ENCODE peak calls at places on chromosomes 13 and 19, in four cellular contexts. J is AG04450, Z is psoas muscle, L is MM.1S. B is an unnamed sample.
A peak's percentile ranks its signal among the peaks of the same experiment; 100 is the strongest.

GRCh38 chr13:107003911-107004310 is 436.0 kb upstream of the ARGLU1 start:
- DNase-seq in J (no peak), Z (no peak), L (no peak), B (no peak)

GRCh38 chr19:48746738-48747575 is at the start of gene IZUMO1:
- DNase-seq in J (peak; percentile 66), Z (peak; percentile 87), L (peak; percentile 23), B (peak; percentile 46)

GRCh38 chr19:7558667-7559066 is 23.1 kb downstream of the PNPLA6 start:
- DNase-seq in Z (no peak), J (no peak), L (no peak), B (peak; percentile 9)

GRCh38 chr13:99895428-99895998 is 76.1 kb downstream of the ZIC5 start:
- DNase-seq in Z (no peak), L (no peak), J (no peak), B (peak; percentile 17)

GRCh38 chr19:46461537-46461936 is 9.8 kb downstream of the PNMA8A start:
- DNase-seq in J (no peak), L (no peak), Z (no peak), B (no peak)

GRCh38 chr13:102688306-102688973 is 6.4 kb downstream of the METTL21C start:
- DNase-seq in Z (no peak), L (no peak), J (no peak), B (no peak)

GRCh38 chr19:50980203-50980602 is 3.5 kb downstream of the KLK7 start:
- DNase-seq in J (no peak), L (no peak), Z (no peak), B (no peak)

GRCh38 chr13:108342369-108343289 is 73.1 kb downstream of the TNFSF13B start:
- DNase-seq in L (peak; percentile 54), J (peak; percentile 6), Z (no peak), B (peak; percentile 18)

GRCh38 chr13:25902946-25903345 is 148.9 kb downstream of the SHISA2 start:
- DNase-seq in Z (no peak), L (peak; percentile 50), J (no peak), B (peak; percentile 33)

GRCh38 chr19:38079926-38080380 is 144.1 kb downstream of the DPF1 start:
- DNase-seq in J (peak; percentile 71), Z (no peak), L (peak; percentile 65), B (no peak)

GRCh38 chr19:14830702-14831101 is 4.3 kb downstream of the OR7A5 start:
- DNase-seq in J (no peak), L (no peak), Z (no peak), B (no peak)

GRCh38 chr19:2217591-2217990 is 18.5 kb downstream of the PLEKHJ1 start:
- DNase-seq in Z (no peak), L (no peak), J (no peak), B (no peak)

GRCh38 chr13:33639640-33640080 is 178.3 kb upstream of the RFC3 start:
- DNase-seq in J (no peak), L (no peak), Z (no peak), B (no peak)

GRCh38 chr13:44223785-44224432 is 149.7 kb upstream of the SERP2 start:
- DNase-seq in L (no peak), J (no peak), Z (no peak), B (no peak)

GRCh38 chr13:114249062-114249461 is 14.4 kb downstream of the CDC16 start:
- DNase-seq in Z (no peak), J (no peak), L (no peak), B (no peak)

GRCh38 chr13:97125810-97126738 is 96.1 kb upstream of the MBNL2 start:
- DNase-seq in Z (peak; percentile 71), J (no peak), L (no peak), B (no peak)

GRCh38 chr13:67977081-67977480 is 746.9 kb upstream of the PCDH9 start:
- DNase-seq in J (no peak), L (no peak), Z (no peak), B (peak; percentile 25)

GRCh38 chr19:49151339-49152217 is 3.6 kb downstream of the HRC start:
- DNase-seq in L (no peak), J (no peak), Z (peak; percentile 93), B (no peak)

GRCh38 chr13:28621439-28621838 is 37.5 kb upstream of the POMP start:
- DNase-seq in Z (no peak), L (no peak), J (no peak), B (no peak)

GRCh38 chr19:10230155-10230903 is 802 bp downstream of the S1PR2 start:
- DNase-seq in J (no peak), L (no peak), Z (peak; percentile 72), B (peak; percentile 88)

GRCh38 chr19:52993342-52994178 is 20.2 kb upstream of the ERVV-1 start:
- DNase-seq in J (peak; percentile 55), Z (peak; percentile 79), L (no peak), B (peak; percentile 77)

GRCh38 chr19:47542030-47542475 is 27.2 kb upstream of the NAPA start:
- DNase-seq in L (no peak), Z (no peak), J (no peak), B (no peak)

GRCh38 chr19:2271516-2272103 is 10.4 kb downstream of the PEAK3 start:
- DNase-seq in J (no peak), L (peak; percentile 31), Z (peak; percentile 82), B (no peak)

GRCh38 chr13:33971305-33971819 is 153.4 kb downstream of the RFC3 start:
- DNase-seq in Z (no peak), L (no peak), J (no peak), B (no peak)

GRCh38 chr13:89925107-89925506 is 1422.4 kb upstream of the MIR17HG start:
- DNase-seq in J (no peak), Z (no peak), L (no peak), B (no peak)

GRCh38 chr19:32407004-32407992 is 1.7 kb downstream of the DPY19L3 start:
- DNase-seq in J (no peak), Z (peak; percentile 63), L (no peak), B (no peak)

GRCh38 chr13:97425570-97425969 is 8.4 kb upstream of the RAP2A start:
- DNase-seq in J (no peak), Z (no peak), L (no peak), B (no peak)

GRCh38 chr19:18969953-18970659 is 29.1 kb upstream of the HOMER3 start:
- DNase-seq in J (no peak), Z (no peak), L (no peak), B (no peak)
- H3K27ac ChIP-seq in J (peak overlapping the region; percentile 68), Z (peak overlapping the region; percentile 6), L (no peak overlapping the region), B (no peak overlapping the region)

GRCh38 chr19:12200020-12200419 is 37.1 kb downstream of the ZNF136 start:
- DNase-seq in J (no peak), L (no peak), Z (no peak), B (no peak)

GRCh38 chr19:12194827-12195500 is 32.1 kb downstream of the ZNF136 start:
- DNase-seq in Z (peak; percentile 74), J (peak; percentile 8), L (no peak), B (peak; percentile 58)

GRCh38 chr19:12195501-12195860 is 32.6 kb downstream of the ZNF136 start:
- DNase-seq in L (no peak), J (no peak), Z (no peak), B (no peak)

GRCh38 chr19:12202250-12202649 is 39.4 kb downstream of the ZNF136 start:
- DNase-seq in L (no peak), Z (no peak), J (no peak), B (peak; percentile 57)

GRCh38 chr19:12198136-12198535 is 35.2 kb downstream of the ZNF136 start:
- DNase-seq in Z (no peak), L (no peak), J (no peak), B (no peak)
- H3K9me3 ChIP-seq in Z (peaks cover 15% of the 10 kb centered on the region), L (no peaks in the 10 kb centered on the region), J (peaks cover 51% of the 10 kb centered on the region), B (peaks cover 5% of the 10 kb centered on the region)

GRCh38 chr13:23600534-23600933 is 30.3 kb downstream of the TNFRSF19 start:
- DNase-seq in L (no peak), J (no peak), Z (no peak), B (no peak)
- H3K27ac ChIP-seq in L (no peak overlapping the region), J (no peak overlapping the region), Z (no peak overlapping the region), B (no peak overlapping the region)

GRCh38 chr19:56823417-56823816 is 17.1 kb downstream of the PEG3 start:
- DNase-seq in L (no peak), J (no peak), Z (no peak), B (no peak)

GRCh38 chr19:56821675-56822074 is 18.9 kb downstream of the PEG3 start:
- DNase-seq in Z (no peak), L (no peak), J (no peak), B (no peak)

GRCh38 chr19:56823956-56824355 is 16.6 kb downstream of the PEG3 start:
- DNase-seq in Z (no peak), J (no peak), L (no peak), B (no peak)

GRCh38 chr19:56821209-56821608 is 19.3 kb downstream of the PEG3 start:
- DNase-seq in J (no peak), Z (no peak), L (no peak), B (no peak)

GRCh38 chr19:56822755-56823154 is 17.8 kb downstream of the PEG3 start:
- DNase-seq in J (no peak), L (no peak), Z (no peak), B (no peak)
- H3K9me3 ChIP-seq in J (peaks cover 57% of the 10 kb centered on the region), L (no peaks in the 10 kb centered on the region), Z (no peaks in the 10 kb centered on the region), B (peaks cover 8% of the 10 kb centered on the region)

GRCh38 chr19:4911314-4911713 is 2.0 kb downstream of the UHRF1 start:
- DNase-seq in L (no peak), J (no peak), Z (no peak), B (no peak)
- H3K27ac ChIP-seq in L (no peak overlapping the region), J (peak overlapping the region; percentile 94), Z (no peak overlapping the region), B (peak overlapping the region; percentile 33)

DNA sequence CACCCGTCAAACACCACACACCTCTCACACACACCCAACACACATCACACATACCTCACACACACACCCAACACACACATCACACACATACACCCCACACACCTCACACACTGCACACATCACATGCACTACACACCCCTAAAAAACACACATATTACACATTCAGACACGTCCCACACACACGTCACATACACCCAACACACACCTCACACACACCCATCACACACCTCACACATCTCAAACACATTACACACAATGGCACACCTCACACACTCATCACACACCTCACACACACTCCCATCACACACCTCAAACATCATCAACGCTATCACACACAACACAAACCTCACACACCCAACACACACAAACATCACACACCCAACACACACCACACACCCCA is 133.1 kb downstream of the CRYL1 start:
- DNase-seq in Z (no peak), L (no peak), J (no peak), B (no peak)
- H3K9me3 ChIP-seq in Z (no peaks in the 10 kb centered on the region), L (no peaks in the 10 kb centered on the region), J (peaks cover 31% of the 10 kb centered on the region), B (no peaks in the 10 kb centered on the region)

DNA sequence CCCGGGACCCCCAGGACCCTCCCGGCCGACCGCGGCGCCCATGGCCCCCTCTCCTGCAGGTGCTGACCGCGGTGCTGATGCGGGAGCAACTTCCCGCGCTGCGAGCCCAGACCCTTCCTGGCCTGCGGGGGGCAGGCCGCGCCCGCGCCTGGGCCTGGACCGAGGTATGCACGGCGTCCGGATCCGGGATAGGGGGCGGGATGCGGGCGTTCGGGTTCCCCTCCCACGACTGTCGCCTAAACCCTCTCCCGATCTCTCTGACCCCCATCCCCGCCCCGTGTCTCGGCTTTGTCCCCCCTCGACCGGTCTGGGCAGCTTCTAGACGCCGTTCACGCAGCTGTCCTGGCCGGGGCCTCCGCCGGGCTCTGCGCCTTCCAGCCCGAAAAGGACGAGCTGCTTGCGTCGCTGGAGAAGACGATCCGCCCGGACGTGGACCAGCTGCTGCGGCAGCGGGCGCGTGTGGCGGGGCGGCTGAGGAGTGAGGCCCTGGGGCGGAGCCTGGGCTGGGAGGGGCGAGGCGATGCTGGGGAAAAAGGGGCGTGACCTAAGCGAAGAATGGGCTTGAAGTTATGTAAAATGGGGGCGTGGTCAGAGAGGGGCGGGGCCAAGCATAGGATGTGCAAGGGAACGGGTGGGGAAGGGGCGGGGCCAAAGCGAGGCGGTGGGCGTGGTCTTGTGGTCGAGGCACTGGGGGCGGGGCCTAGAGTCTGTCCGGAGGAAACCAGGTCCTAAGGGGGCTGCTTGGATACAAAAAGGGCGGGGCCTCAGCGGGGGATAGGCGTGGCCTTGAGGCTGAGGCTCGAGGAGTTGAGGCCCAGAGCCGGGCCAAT is 15.9 kb upstream of the COLGALT1 start:
- DNase-seq in L (peak; percentile 75), Z (peak; percentile 98), J (peak; percentile 83), B (peak; percentile 95)
- H3K27ac ChIP-seq in L (no peak overlapping the region), Z (peak overlapping the region; percentile 46), J (no peak overlapping the region), B (peak overlapping the region; percentile 47)

GRCh38 chr19:11832253-11832912 is 16.1 kb upstream of the ZNF439 start:
- DNase-seq in L (no peak), Z (no peak), J (no peak), B (no peak)
- H3K9me3 ChIP-seq in L (no peaks in the 10 kb centered on the region), Z (peaks cover 43% of the 10 kb centered on the region), J (peaks cover 45% of the 10 kb centered on the region), B (peaks cover 34% of the 10 kb centered on the region)